ENCODE peak calls at places on chromosomes 6 and 20, in six cellular contexts. I is HCT116, S is HepG2, W is H1, B is K562, F is GM12878. D is an unnamed sample. For H3K4me1, the result is how much of the 10 kb centered on the place peaks cover.

GRCh38 chr20:3404402-3404801 is 3.1 kb downstream of the DNAAF9 start:
- DNase-seq in F (no peak), S (no peak), B (no peak), W (no peak), I (no peak), D (no peak)

GRCh38 chr20:19969507-19970255 is 47.5 kb upstream of the NAA20 start:
- DNase-seq in B (no peak), W (no peak), I (no peak), S (no peak), F (no peak), D (no peak)

GRCh38 chr6:15513131-15513771 is 149.6 kb downstream of the DTNBP1 start:
- DNase-seq in F (no peak), B (no peak), S (no peak), I (no peak), W (no peak), D (no peak)

GRCh38 chr6:154668156-154668555 is 65.1 kb upstream of the SCAF8 start:
- DNase-seq in B (no peak), S (no peak), W (no peak), F (no peak), I (no peak), D (no peak)

GRCh38 chr6:104638841-104639290 is 220.9 kb downstream of the HACE1 start:
- DNase-seq in B (no peak), W (no peak), F (no peak), I (no peak), S (no peak), D (no peak)

GRCh38 chr6:170289108-170289931 is 1.6 kb downstream of the DLL1 start:
- DNase-seq in W (no peak), B (no peak), S (no peak), F (no peak), I (no peak), D (no peak)

GRCh38 chr6:125477849-125478248 is 176.1 kb upstream of the HDDC2 start:
- DNase-seq in I (no peak), F (no peak), B (no peak), W (no peak), S (no peak), D (no peak)

GRCh38 chr6:151440930-151441329 is 11.0 kb downstream of the RMND1 start:
- DNase-seq in S (no peak), B (no peak), I (no peak), F (no peak), W (no peak), D (no peak)

GRCh38 chr6:107079429-107079828 is 35.9 kb downstream of the BEND3 start:
- DNase-seq in W (no peak), S (peak), F (no peak), B (peak), I (peak), D (no peak)

GRCh38 chr20:15047100-15047499 is 709.7 kb upstream of the FLRT3 start:
- DNase-seq in I (no peak), W (no peak), S (no peak), F (no peak), B (no peak), D (no peak)

GRCh38 chr6:25883991-25884390 is 9.9 kb upstream of the SLC17A3 start:
- DNase-seq in B (no peak), S (peak), F (no peak), I (no peak), W (no peak), D (no peak)

GRCh38 chr20:54140927-54141566 is 32.7 kb downstream of the CYP24A1 start:
- DNase-seq in S (peak), W (no peak), B (no peak), I (no peak), F (no peak), D (no peak)
- TF ChIP-seq YY1 in S (no peak), W (no peak), B (no peak), I (no peak), F (no peak), D (no peak)

DNA sequence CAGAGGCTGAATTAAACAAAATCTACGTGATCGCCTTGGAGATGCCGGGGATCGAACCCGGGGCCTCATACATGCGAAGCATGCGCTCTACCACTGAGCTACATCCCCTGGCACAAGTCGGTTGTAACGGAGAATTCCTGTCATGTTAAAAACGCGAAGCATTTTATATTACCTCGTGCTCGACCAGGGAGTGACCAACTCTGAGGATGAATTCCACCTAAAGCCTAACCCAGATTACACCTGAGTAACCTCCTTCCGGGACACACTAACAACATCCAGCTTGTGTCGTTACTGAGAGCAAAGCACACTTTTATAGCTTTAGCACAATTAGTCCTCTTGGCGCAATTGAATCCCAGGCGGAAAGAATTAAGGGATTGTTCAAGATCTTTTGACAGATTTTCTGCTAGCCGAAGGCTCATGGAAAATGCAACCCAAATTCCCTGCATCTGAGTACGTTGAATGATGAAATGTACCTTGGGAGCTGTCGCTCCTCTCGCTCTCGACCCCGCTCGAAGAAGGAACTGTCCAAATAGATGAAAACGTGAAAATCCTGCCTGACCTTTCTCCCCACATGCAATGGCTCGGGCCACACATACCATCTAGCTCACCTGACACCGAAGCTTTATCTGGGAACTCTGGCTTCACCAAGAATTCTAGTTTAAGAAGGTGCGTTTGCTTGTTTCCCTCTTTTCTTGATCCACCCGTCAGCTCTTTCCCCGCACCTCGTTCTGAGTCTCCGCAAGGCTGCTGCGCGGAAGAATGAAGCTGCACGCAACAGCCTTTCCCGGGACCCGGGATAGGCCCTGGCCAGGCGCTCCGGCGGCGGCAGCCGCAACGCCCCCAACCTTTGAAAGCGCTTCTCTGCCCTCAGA is 148.4 kb downstream of the GPX5 start:
- DNase-seq in W (peak), S (peak), B (no peak), I (peak), F (peak), D (peak)
- TF ChIP-seq ZNF274 in W (no peak), S (no peak), B (no peak), I (no peak), F (no peak), D (no peak)

GRCh38 chr6:35839019-35839418 is 33.9 kb downstream of the LHFPL5 start:
- DNase-seq in B (no peak), F (no peak), I (no peak), W (no peak), S (no peak), D (no peak)
- H3K4me1 ChIP-seq in B (under half), F (under half), I (under half), W (under half), S (under half), D (under half)

GRCh38 chr6:169213814-169214520 is 39.7 kb downstream of the THBS2 start:
- DNase-seq in F (no peak), I (no peak), S (no peak), B (no peak), W (no peak), D (no peak)

GRCh38 chr6:169212897-169213813 is 40.5 kb downstream of the THBS2 start:
- DNase-seq in F (peak), W (peak), S (peak), B (peak), I (peak), D (peak)

GRCh38 chr6:169216830-169217229 is 36.8 kb downstream of the THBS2 start:
- DNase-seq in F (no peak), I (no peak), S (no peak), W (no peak), B (no peak), D (no peak)

GRCh38 chr6:169217972-169218371 is 35.7 kb downstream of the THBS2 start:
- DNase-seq in W (no peak), F (no peak), B (no peak), I (no peak), S (no peak), D (no peak)

GRCh38 chr6:169215201-169215661 is 38.4 kb downstream of the THBS2 start:
- DNase-seq in I (no peak), W (no peak), S (no peak), B (no peak), F (no peak), D (no peak)
- TF ChIP-seq YY1 in I (no peak), W (no peak), S (no peak), B (no peak), F (no peak), D (no peak)

DNA sequence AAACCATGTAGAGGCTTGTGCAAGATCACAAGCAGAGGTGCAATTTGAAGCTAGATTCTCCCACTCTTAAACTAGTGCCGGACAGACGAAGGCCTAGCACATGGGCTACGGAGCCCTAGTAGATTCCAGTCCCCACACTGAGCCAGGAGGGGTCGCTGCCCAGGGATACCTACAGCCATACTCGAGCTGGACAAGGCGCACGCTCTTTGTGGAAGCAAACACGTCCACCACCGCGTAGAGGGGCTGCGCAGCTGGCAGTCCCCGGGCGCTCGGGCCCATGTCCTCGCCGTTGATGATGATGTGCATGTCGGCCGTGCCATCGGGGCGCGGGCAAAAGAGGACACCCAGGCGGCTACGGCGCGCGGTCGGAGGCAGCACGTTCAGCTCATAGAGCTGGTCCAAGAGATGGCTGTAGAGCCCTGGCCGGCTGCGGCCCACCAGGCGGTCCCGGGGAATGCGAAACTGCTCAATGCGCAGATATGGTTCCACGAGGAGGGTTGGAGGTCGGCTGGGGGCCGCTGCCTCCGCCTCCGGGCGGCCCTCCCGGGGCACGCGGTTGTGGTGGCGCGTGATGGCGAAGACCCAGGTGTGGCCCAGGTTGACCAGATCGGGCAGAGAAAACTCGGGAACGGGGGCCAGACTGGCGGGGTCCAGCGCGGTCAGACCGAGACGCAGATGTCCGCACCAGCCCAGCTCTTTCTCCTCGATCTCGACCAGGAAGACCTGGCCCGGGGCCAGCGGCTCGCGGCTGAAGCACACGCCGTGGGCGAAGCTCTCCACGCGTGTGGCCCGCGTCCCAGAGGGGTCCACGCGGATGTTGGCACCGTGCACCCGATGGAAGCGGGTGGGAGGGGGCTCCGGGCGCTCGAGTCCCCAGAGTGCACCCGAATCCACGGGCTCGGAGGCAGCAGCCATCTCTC is 671 bp downstream of the NEURL2 start:
- DNase-seq in W (peak), B (no peak), F (no peak), I (no peak), S (peak), D (peak)
- TF ChIP-seq ZNF274 in W (no peak), B (no peak), F (no peak), I (no peak), S (peak), D (no peak)

D was measured in NT2/D1.